ENCODE peak calls at places on chromosomes 3 and 15, in nine cellular contexts. R, F, Y, O, E, Z, K, Q and S are unnamed samples.

GRCh38 chr3:64437126-64437525 is 211.9 kb upstream of the PRICKLE2 start:
- DNase-seq in R (no peak), F (no peak), Y (no peak), O (no peak), E (no peak), Z (no peak), K (no peak), Q (peak), S (no peak)

GRCh38 chr3:14319654-14320182 is 82.7 kb upstream of the SLC6A6 start:
- DNase-seq in R (no peak), F (no peak), Y (no peak), O (peak), E (peak), Z (peak), K (peak), Q (peak), S (peak)

GRCh38 chr3:107904536-107905066 is 186.2 kb downstream of the CD47 start:
- DNase-seq in R (no peak), F (no peak), Y (no peak), O (no peak), E (no peak), Z (no peak), K (no peak), Q (no peak), S (no peak)

GRCh38 chr3:189789432-189789831 is 158.2 kb downstream of the TP63 start:
- DNase-seq in R (no peak), F (no peak), Y (no peak), O (no peak), E (no peak), Z (no peak), K (no peak), Q (no peak), S (no peak)

GRCh38 chr3:188979669-188980311 is 192.0 kb upstream of the TPRG1 start:
- DNase-seq in R (peak), F (no peak), Y (no peak), O (peak), E (no peak), Z (no peak), K (no peak), Q (no peak), S (no peak)

GRCh38 chr15:44435893-44436667 is 8.7 kb downstream of the CTDSPL2 start:
- DNase-seq in R (no peak), F (no peak), Y (no peak), O (peak), E (no peak), Z (peak), K (no peak), Q (peak), S (no peak)

GRCh38 chr3:33791477-33792166 is 6.8 kb upstream of the PDCD6IP start:
- DNase-seq in R (no peak), F (no peak), Y (no peak), O (peak), E (peak), Z (no peak), K (no peak), Q (peak), S (no peak)

GRCh38 chr3:48400824-48401433 is 28.9 kb downstream of the FBXW12 start:
- DNase-seq in R (peak), F (peak), Y (peak), O (peak), E (peak), Z (peak), K (peak), Q (peak), S (peak)

GRCh38 chr15:68275165-68275746 is 2.3 kb upstream of the FEM1B start:
- DNase-seq in R (no peak), F (no peak), Y (no peak), O (no peak), E (no peak), Z (no peak), K (no peak), Q (no peak), S (no peak)

GRCh38 chr3:133574260-133574881 is 885 bp downstream of the CDV3 start:
- DNase-seq in R (no peak), F (peak), Y (peak), O (peak), E (peak), Z (peak), K (peak), Q (peak), S (no peak)